ENCODE peak calls at places on chromosomes 3 and 15, in ten cellular contexts. T is stimulated activated naive B cell treated with anti-CD40 and anti-IgM and Interleukin-4, amounts not matched to agents 10 μg/mL and 1 μg/mL and 100 μg/mL, for 72 hours; D is GM23338; Z is NCI-H345; B is NCI-H1417; Q is cardiac fibroblast; L is H1; C is effector memory CD4-positive, alpha-beta T cell; H is SW 1271; R is WTC11. G is an unnamed sample.

GRCh38 chr3:193874997-193875593 is 260.9 kb upstream of the HES1 start:
- DNase-seq in T (no peak), D (no peak), Z (no peak), B (no peak), Q (no peak), L (no peak), C (no peak), H (no peak), R (no peak), G (no peak)

GRCh38 chr15:62426387-62426956 is 261.4 kb upstream of the C2CD4B start:
- DNase-seq in T (no peak), D (no peak), Z (no peak), B (no peak), Q (peak; percentile 22), L (no peak), C (no peak), H (no peak), R (no peak), G (no peak)

GRCh38 chr3:107082527-107082926 is 294.7 kb upstream of the CCDC54 start:
- DNase-seq in T (no peak), D (no peak), Z (no peak), B (no peak), Q (no peak), L (no peak), C (no peak), H (no peak), R (no peak), G (no peak)

GRCh38 chr15:48365575-48365974 is 34.3 kb downstream of the DUT start:
- DNase-seq in T (no peak), D (no peak), Z (no peak), B (no peak), Q (no peak), L (no peak), C (no peak), H (no peak), R (no peak), G (no peak)

GRCh38 chr15:77904436-77904821 is 173.1 kb downstream of the TBC1D2B start:
- DNase-seq in T (no peak), D (no peak), Z (no peak), B (no peak), Q (no peak), L (no peak), C (no peak), H (no peak), R (peak; percentile 11), G (no peak)

GRCh38 chr3:16990163-16990562 is 105.4 kb downstream of the PLCL2 start:
- DNase-seq in T (no peak), D (no peak), Z (no peak), B (no peak), Q (no peak), L (no peak), C (no peak), H (no peak), R (no peak), G (no peak)

GRCh38 chr3:28922376-28922775 is 358.5 kb upstream of the RBMS3 start:
- DNase-seq in T (no peak), D (no peak), Z (no peak), B (no peak), Q (no peak), L (no peak), C (no peak), H (no peak), R (no peak), G (no peak)

GRCh38 chr3:99658274-99658673 is 19.9 kb downstream of the COL8A1 start:
- DNase-seq in T (no peak), D (no peak), Z (no peak), B (no peak), Q (peak; percentile 37), L (no peak), C (no peak), H (no peak), R (no peak), G (no peak)

GRCh38 chr15:60669351-60669750 is 190.4 kb upstream of the ICE2 start:
- DNase-seq in T (no peak), D (no peak), Z (no peak), B (no peak), Q (no peak), L (no peak), C (no peak), H (no peak), R (no peak), G (no peak)

GRCh38 chr3:69143605-69144004 is 21.2 kb upstream of the LMOD3 start:
- DNase-seq in T (no peak), D (peak; percentile 24), Z (peak; percentile 26), B (no peak), Q (no peak), L (no peak), C (no peak), H (no peak), R (no peak), G (no peak)

GRCh38 chr15:63283126-63283525 is 5.7 kb downstream of the APH1B start:
- DNase-seq in T (no peak), D (no peak), Z (no peak), B (no peak), Q (no peak), L (no peak), C (no peak), H (no peak), R (no peak), G (no peak)

GRCh38 chr3:98680723-98681122 is 82.4 kb upstream of the ST3GAL6 start:
- DNase-seq in T (no peak), D (no peak), Z (no peak), B (no peak), Q (no peak), L (no peak), C (no peak), H (no peak), R (no peak), G (no peak)

GRCh38 chr3:75171632-75172230 is 492.4 kb upstream of the FRG2C start:
- DNase-seq in T (no peak), D (peak; percentile 48), Z (peak; percentile 9), B (no peak), Q (peak; percentile 13), L (no peak), C (no peak), H (peak; percentile 5), R (no peak), G (no peak)

GRCh38 chr3:156388469-156389150 is 166.3 kb downstream of the SSR3 start:
- DNase-seq in T (no peak), D (no peak), Z (no peak), B (no peak), Q (peak; percentile 71), L (no peak), C (no peak), H (no peak), R (no peak), G (no peak)

GRCh38 chr3:89533320-89533719 is 425.9 kb downstream of the EPHA3 start:
- DNase-seq in T (no peak), D (no peak), Z (no peak), B (no peak), Q (peak; percentile 13), L (no peak), C (no peak), H (no peak), R (no peak), G (no peak)

GRCh38 chr3:8443829-8444791 is 57.5 kb upstream of the LMCD1 start:
- DNase-seq in T (no peak), D (peak; percentile 90), Z (peak; percentile 48), B (peak; percentile 77), Q (peak; percentile 100), L (peak; percentile 55), C (no peak), H (peak; percentile 97), R (peak; percentile 63), G (no peak)

GRCh38 chr15:67083135-67083766 is 17.8 kb downstream of the SMAD3 start:
- DNase-seq in T (no peak), D (no peak), Z (no peak), B (no peak), Q (peak; percentile 42), L (no peak), C (no peak), H (no peak), R (no peak), G (no peak)

GRCh38 chr15:85318048-85318731 is 62.2 kb upstream of the AKAP13 start:
- DNase-seq in T (peak; percentile 76), D (no peak), Z (peak; percentile 6), B (peak; percentile 37), Q (peak; percentile 80), L (peak; percentile 13), C (no peak), H (peak; percentile 96), R (no peak), G (peak; percentile 83)

GRCh38 chr3:114706591-114707224 is 412.9 kb downstream of the TIGIT start:
- DNase-seq in T (no peak), D (no peak), Z (no peak), B (no peak), Q (peak; percentile 11), L (no peak), C (no peak), H (peak; percentile 3), R (no peak), G (no peak)

GRCh38 chr15:60299452-60300047 is 98.2 kb downstream of the ANXA2 start:
- DNase-seq in T (no peak), D (peak; percentile 48), Z (peak; percentile 95), B (peak; percentile 95), Q (peak; percentile 7), L (no peak), C (no peak), H (no peak), R (peak; percentile 34), G (no peak)

GRCh38 chr3:130759692-130760338 is 13.2 kb upstream of the PIK3R4 start:
- DNase-seq in T (peak; percentile 11), D (peak; percentile 81), Z (peak; percentile 44), B (peak; percentile 50), Q (peak; percentile 79), L (no peak), C (peak; percentile 17), H (peak; percentile 61), R (peak; percentile 39), G (no peak)

GRCh38 chr15:57133127-57133968 is 214.9 kb downstream of the TCF12 start:
- DNase-seq in T (no peak), D (peak; percentile 48), Z (peak; percentile 43), B (peak; percentile 86), Q (no peak), L (no peak), C (no peak), H (no peak), R (no peak), G (no peak)

GRCh38 chr15:46297766-46298165 is 662.9 kb downstream of the SQOR start:
- DNase-seq in T (no peak), D (no peak), Z (no peak), B (no peak), Q (no peak), L (no peak), C (no peak), H (no peak), R (no peak), G (peak; percentile 2)

GRCh38 chr15:60590935-60591490 is 112.1 kb upstream of the ICE2 start:
- DNase-seq in T (peak; percentile 3), D (peak; percentile 82), Z (no peak), B (peak; percentile 70), Q (peak; percentile 42), L (peak; percentile 78), C (no peak), H (no peak), R (peak; percentile 71), G (no peak)

GRCh38 chr3:173395412-173396181 is 1.9 kb upstream of the NLGN1 start:
- DNase-seq in T (peak; percentile 33), D (peak; percentile 94), Z (peak; percentile 93), B (peak; percentile 97), Q (peak; percentile 83), L (peak; percentile 85), C (no peak), H (peak; percentile 87), R (peak; percentile 85), G (no peak)

GRCh38 chr15:29090617-29091466 is 178.8 kb downstream of the NSMCE3 start:
- DNase-seq in T (no peak), D (peak; percentile 78), Z (no peak), B (peak; percentile 21), Q (peak; percentile 29), L (peak; percentile 85), C (no peak), H (no peak), R (peak; percentile 77), G (no peak)

GRCh38 chr15:38316311-38316710 is 63.7 kb downstream of the SPRED1 start:
- DNase-seq in T (no peak), D (no peak), Z (no peak), B (no peak), Q (no peak), L (no peak), C (no peak), H (no peak), R (no peak), G (no peak)

GRCh38 chr15:76753771-76754170 is 151.4 kb downstream of the SCAPER start:
- DNase-seq in T (no peak), D (no peak), Z (no peak), B (no peak), Q (no peak), L (no peak), C (no peak), H (no peak), R (no peak), G (no peak)